ENCODE peak calls at places on chromosomes 11 and 22, in nine cellular contexts. R, N, F, J, B, T, L, W and U are unnamed samples.

GRCh38 chr11:9180784-9181183 is 84.4 kb downstream of the DENND5A start:
- DNase-seq in B (peak; percentile 44), N (no peak), W (no peak), R (no peak), T (no peak), L (no peak), F (no peak), J (no peak), U (peak; percentile 47)

GRCh38 chr11:2868604-2869526 is 16.7 kb downstream of the CDKN1C start:
- DNase-seq in B (no peak), N (no peak), F (no peak), J (no peak), L (no peak), R (no peak), W (no peak), T (no peak), U (no peak)

GRCh38 chr22:44196731-44197131 is 16.0 kb downstream of the PARVG start:
- DNase-seq in T (no peak), J (peak; percentile 51), F (no peak), N (no peak), B (no peak), W (no peak), R (no peak), L (no peak), U (no peak)

GRCh38 chr11:1729692-1730011 is 20.7 kb downstream of the IFITM10 start:
- DNase-seq in W (no peak), R (peak; percentile 6), B (no peak), L (no peak), N (no peak), J (no peak), T (no peak), F (no peak), U (peak; percentile 16)

GRCh38 chr11:108316061-108316460 is 93.2 kb downstream of the ATM start:
- DNase-seq in J (no peak), W (no peak), N (no peak), T (no peak), R (no peak), L (no peak), B (no peak), F (no peak), U (no peak)

GRCh38 chr11:60303661-60304060 is 23.2 kb downstream of the MS4A4A start:
- DNase-seq in R (peak; percentile 29), L (no peak), F (no peak), B (no peak), T (no peak), W (no peak), J (no peak), N (no peak), U (no peak)

GRCh38 chr22:30245985-30246901 is at the start of gene LIF:
- DNase-seq in J (peak; percentile 84), T (no peak), L (no peak), B (peak; percentile 89), W (no peak), N (peak; percentile 38), R (no peak), F (no peak), U (peak; percentile 52)

GRCh38 chr22:24512043-24512442 is 16.9 kb downstream of the UPB1 start:
- DNase-seq in R (no peak), F (no peak), T (peak; percentile 87), L (no peak), J (no peak), B (no peak), W (no peak), N (no peak), U (no peak)

GRCh38 chr11:10742460-10743208 is 8.4 kb upstream of the CTR9 start:
- DNase-seq in B (peak; percentile 56), N (no peak), T (peak; percentile 73), J (no peak), W (no peak), R (peak; percentile 85), F (no peak), L (no peak), U (peak; percentile 85)

GRCh38 chr11:19646921-19647320 is 65.7 kb upstream of the NAV2 start:
- DNase-seq in T (peak; percentile 7), B (peak; percentile 82), W (no peak), N (peak; percentile 28), L (no peak), F (no peak), J (no peak), R (peak; percentile 50), U (peak; percentile 95)

GRCh38 chr11:11578542-11578941 is 43.3 kb downstream of the GALNT18 start:
- DNase-seq in R (no peak), T (no peak), J (no peak), F (no peak), B (no peak), W (no peak), N (no peak), L (no peak), U (no peak)

GRCh38 chr11:22822204-22822603 is 7.4 kb downstream of the SVIP start:
- DNase-seq in N (no peak), B (no peak), J (no peak), L (no peak), W (no peak), R (no peak), T (no peak), F (no peak), U (no peak)

GRCh38 chr11:101866619-101867491 is 48.0 kb upstream of the CEP126 start:
- DNase-seq in L (no peak), J (no peak), F (no peak), T (no peak), W (no peak), N (no peak), B (peak; percentile 69), R (peak; percentile 91), U (peak; percentile 75)

GRCh38 chr11:33690290-33691050 is 10.2 kb downstream of the C11orf91 start:
- DNase-seq in W (peak; percentile 81), L (no peak), B (peak; percentile 100), J (no peak), F (peak; percentile 52), T (no peak), R (peak; percentile 97), N (peak; percentile 50), U (peak; percentile 100)

DNA sequence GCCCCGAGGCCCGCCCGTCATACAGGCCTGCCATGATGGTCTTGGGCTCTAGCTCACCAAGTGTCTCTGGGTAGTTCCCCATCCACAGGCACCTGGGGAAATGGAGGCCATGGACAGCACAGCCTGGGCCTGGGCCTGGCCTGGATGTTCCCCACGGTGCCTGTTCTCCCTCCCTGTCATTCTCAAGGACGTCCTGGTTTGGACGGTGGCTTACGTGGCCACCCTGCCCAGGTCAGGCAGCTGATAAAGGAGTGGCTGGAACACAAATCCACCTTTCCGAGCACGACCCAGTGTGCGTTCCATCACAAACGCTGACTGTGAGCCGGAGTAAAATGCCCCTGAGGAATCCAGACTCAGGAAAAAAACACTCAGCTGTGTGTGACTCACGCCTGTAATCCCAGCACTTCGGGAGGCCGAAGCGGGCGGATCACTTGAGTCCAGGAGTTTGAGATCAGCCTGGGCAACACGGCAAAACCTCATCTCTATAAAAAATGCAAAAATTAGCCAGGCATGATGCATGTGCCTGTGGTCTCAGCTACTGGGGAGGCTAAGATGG is 41.2 kb upstream of the TESMIN start:
- DNase-seq in T (no peak), B (no peak), R (no peak), F (no peak), N (no peak), J (no peak), L (no peak), W (no peak), U (no peak)
- TF ChIP-seq CTCF in T (no peak), B (no peak), R (no peak), F (no peak), N (no peak), J (no peak), L (no peak), W (no peak), U (no peak)

GRCh38 chr22:41305646-41306045 is 4.3 kb downstream of the ZC3H7B start:
- DNase-seq in L (no peak), T (no peak), J (no peak), F (no peak), W (no peak), N (no peak), R (peak; percentile 83), B (peak; percentile 74), U (peak; percentile 87)

GRCh38 chr22:41302016-41302767 is 867 bp downstream of the ZC3H7B start:
- DNase-seq in R (no peak), N (peak; percentile 15), L (peak; percentile 53), T (peak; percentile 28), B (no peak), J (peak; percentile 78), W (no peak), F (no peak), U (no peak)

GRCh38 chr22:41296826-41297667 is 4.3 kb upstream of the ZC3H7B start:
- DNase-seq in T (no peak), B (no peak), R (no peak), N (no peak), W (no peak), F (no peak), L (no peak), J (no peak), U (no peak)

GRCh38 chr22:41300661-41301060 is 664 bp upstream of the ZC3H7B start:
- DNase-seq in J (no peak), N (no peak), F (no peak), W (no peak), T (no peak), B (no peak), L (no peak), R (peak; percentile 28), U (no peak)

GRCh38 chr22:41301085-41302015 is at the start of gene ZC3H7B:
- DNase-seq in R (peak; percentile 77), J (peak; percentile 96), B (peak; percentile 81), N (peak; percentile 86), F (peak; percentile 57), W (no peak), T (peak; percentile 86), L (peak; percentile 73), U (peak; percentile 72)
- TF ChIP-seq CTCF in R (peak; percentile 48), J (peak; percentile 85), B (peak; percentile 66), N (peak; percentile 66), F (peak; percentile 58), W (no peak), T (peak; percentile 30), L (no peak), U (peak; percentile 71)

DNA sequence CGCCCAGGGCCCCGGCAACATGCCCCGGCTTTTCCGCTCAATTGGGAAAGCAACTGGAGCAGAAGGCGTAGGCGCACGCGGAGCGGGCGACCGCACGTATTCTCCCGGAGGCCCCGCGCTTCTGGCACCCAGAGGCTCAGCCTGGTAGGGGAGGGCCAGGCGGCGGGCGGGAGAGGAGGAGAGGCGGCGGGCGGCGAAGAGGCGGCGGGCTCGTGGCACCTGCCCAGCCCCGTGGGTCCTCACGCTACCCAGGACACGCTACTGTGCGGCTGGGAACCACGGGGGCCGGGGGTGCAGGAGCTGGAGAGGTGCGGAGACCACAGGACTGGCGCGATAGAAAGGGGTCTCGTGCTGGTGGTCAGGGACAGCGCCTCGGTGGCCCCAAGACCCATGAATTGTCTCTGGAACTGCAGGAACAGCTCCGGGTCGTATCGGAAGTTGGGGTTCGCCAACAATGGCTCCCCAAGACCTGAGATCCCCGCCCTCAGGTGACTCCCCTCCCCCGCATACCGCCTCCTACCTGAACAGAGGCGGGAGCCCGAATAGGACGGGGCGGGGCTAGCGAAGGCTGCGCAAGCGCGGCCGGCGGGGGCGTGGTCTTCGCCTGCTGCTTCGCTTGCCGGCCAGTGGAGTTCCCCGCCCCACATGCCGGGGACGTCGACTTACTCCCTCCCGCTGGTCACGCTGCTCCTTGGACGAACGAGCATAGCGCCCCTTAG is at the start of gene SLC37A4:
- DNase-seq in J (peak; percentile 100), F (peak; percentile 95), L (peak; percentile 97), W (peak; percentile 97), T (peak; percentile 99), R (peak; percentile 100), B (peak; percentile 98), N (peak; percentile 99), U (peak; percentile 95)
- TF ChIP-seq CTCF in J (no peak), F (peak; percentile 93), L (peak; percentile 92), W (peak; percentile 84), T (peak; percentile 93), R (peak; percentile 93), B (no peak), N (peak; percentile 99), U (peak; percentile 90)

GRCh38 chr11:119727523-119728081 is 1.4 kb downstream of the NECTIN1 start:
- DNase-seq in N (peak; percentile 69), R (peak; percentile 60), L (peak; percentile 37), B (no peak), T (peak; percentile 42), W (no peak), F (no peak), J (peak; percentile 90), U (no peak)
- TF ChIP-seq CTCF in N (peak; percentile 32), R (peak; percentile 51), L (peak; percentile 20), B (peak; percentile 9), T (peak; percentile 24), W (no peak), F (peak; percentile 15), J (peak; percentile 28), U (peak; percentile 57)